ENCODE peak calls at places on chromosome 4, in four cellular contexts. L, V, F and U are unnamed samples.

GRCh38 chr4:59869559-59869958 is 1330.6 kb upstream of the ADGRL3 start:
- DNase-seq in L (no peak), V (no peak), F (no peak), U (no peak)

GRCh38 chr4:25131396-25131795 is 28.9 kb downstream of the SEPSECS start:
- DNase-seq in L (no peak), V (no peak), F (no peak), U (no peak)

GRCh38 chr4:184472540-184473264 is 1.6 kb downstream of the IRF2 start:
- DNase-seq in L (peak), V (peak), F (peak), U (peak)

GRCh38 chr4:25238052-25238451 is 4.2 kb downstream of the PI4K2B start:
- DNase-seq in L (no peak), V (peak), F (no peak), U (no peak)

GRCh38 chr4:47933798-47934197 is 19.4 kb upstream of the NFXL1 start:
- DNase-seq in L (peak), V (peak), F (peak), U (no peak)

GRCh38 chr4:16757080-16757521 is 141.3 kb downstream of the LDB2 start:
- DNase-seq in L (peak), V (peak), F (peak), U (no peak)

GRCh38 chr4:42396361-42397255 is 680 bp upstream of the SHISA3 start:
- DNase-seq in L (no peak), V (no peak), F (no peak), U (no peak)

GRCh38 chr4:144787365-144788263 is 141.7 kb downstream of the HHIP start:
- DNase-seq in L (peak), V (peak), F (peak), U (no peak)

GRCh38 chr4:97185233-97185632 is 958.0 kb downstream of the STPG2 start:
- DNase-seq in L (no peak), V (no peak), F (no peak), U (no peak)

GRCh38 chr4:30837131-30837539 is 117.0 kb downstream of the PCDH7 start:
- DNase-seq in L (no peak), V (peak), F (no peak), U (no peak)